ENCODE peak calls at places on chromosomes 2 and 18, in five cellular contexts. H is HEK293T; L is IMR-90; C is stimulated activated CD4-positive, alpha-beta T cell treated with anti-CD3 and anti-CD28 coated beads, TNF-alpha, amount 100 ng/mL, for 48 hours; K is D341Med. W is an unnamed sample.

GRCh38 chr2:69779258-69779989 is 37.5 kb downstream of the ANXA4 start:
- DNase-seq in H (no peak), L (peak; percentile 25), C (no peak), K (no peak), W (no peak)

GRCh38 chr2:101205521-101205998 is 47.1 kb upstream of the CNOT11 start:
- DNase-seq in H (peak; percentile 77), L (peak; percentile 80), C (peak; percentile 11), K (peak; percentile 83), W (peak; percentile 57)

GRCh38 chr18:46632401-46633089 is 24.5 kb downstream of the LOXHD1 start:
- DNase-seq in H (no peak), L (peak; percentile 17), C (no peak), K (no peak), W (no peak)

GRCh38 chr18:78607221-78607620 is 372.4 kb upstream of the SALL3 start:
- DNase-seq in H (no peak), L (no peak), C (no peak), K (no peak), W (no peak)

GRCh38 chr2:37766087-37766486 is 94.6 kb upstream of the CDC42EP3 start:
- DNase-seq in H (no peak), L (no peak), C (no peak), K (no peak), W (no peak)

GRCh38 chr2:106278477-106278876 is 84.4 kb upstream of the UXS1 start:
- DNase-seq in H (no peak), L (no peak), C (no peak), K (no peak), W (no peak)

GRCh38 chr2:140454717-140455116 is 1674.5 kb upstream of the NXPH2 start:
- DNase-seq in H (no peak), L (peak; percentile 76), C (no peak), K (no peak), W (no peak)

GRCh38 chr2:202423139-202423538 is 47.0 kb downstream of the BMPR2 start:
- DNase-seq in H (no peak), L (no peak), C (no peak), K (no peak), W (no peak)

GRCh38 chr2:84873350-84873749 is 7.5 kb downstream of the TRABD2A start:
- DNase-seq in H (no peak), L (no peak), C (no peak), K (no peak), W (no peak)

GRCh38 chr2:31318360-31319336 is 84.7 kb downstream of the EHD3 start:
- DNase-seq in H (no peak), L (peak; percentile 86), C (no peak), K (no peak), W (no peak)

GRCh38 chr2:149595069-149595963 is 7.7 kb upstream of the MMADHC start:
- DNase-seq in H (no peak), L (peak; percentile 51), C (no peak), K (no peak), W (no peak)

GRCh38 chr2:191789791-191790190 is 57.1 kb downstream of the CAVIN2 start:
- DNase-seq in H (no peak), L (peak; percentile 71), C (no peak), K (no peak), W (no peak)

GRCh38 chr18:62767321-62767720 is 52.0 kb downstream of the PHLPP1 start:
- DNase-seq in H (no peak), L (no peak), C (no peak), K (no peak), W (no peak)

GRCh38 chr18:48942554-48943261 is 8.1 kb downstream of the SMAD7 start:
- DNase-seq in H (no peak), L (peak; percentile 92), C (no peak), K (no peak), W (no peak)

GRCh38 chr2:19575618-19576017 is 217.2 kb upstream of the OSR1 start:
- DNase-seq in H (no peak), L (peak; percentile 30), C (no peak), K (no peak), W (no peak)

GRCh38 chr2:18244840-18245239 is 315.6 kb downstream of the RDH14 start:
- DNase-seq in H (no peak), L (no peak), C (no peak), K (no peak), W (no peak)

GRCh38 chr2:24837996-24838513 is 44.8 kb downstream of the CENPO start:
- DNase-seq in H (no peak), L (no peak), C (no peak), K (no peak), W (no peak)

GRCh38 chr18:46072959-46073358 is 899 bp upstream of the PSTPIP2 start:
- DNase-seq in H (no peak), L (no peak), C (no peak), K (no peak), W (no peak)